ENCODE peak calls at places on chromosomes 16 and 17, in eight cellular contexts. Y is aorta; H is activated naive CD4-positive, alpha-beta T cell treated with anti-CD3 and anti-CD28 coated beads, Interleukin-2, amount 50 U/mL, for 72 hours; Q is heart left ventricle; G is stimulated activated naive CD8-positive, alpha-beta T cell treated with anti-CD3 and anti-CD28 coated beads, Interleukin-15, Interleukin-2, amounts not matched to agents 100 U/mL and 50 U/mL, for 24 hours; V is effector memory CD8-positive, alpha-beta T cell; F is left cardiac atrium; K is foreskin keratinocyte. P is an unnamed sample.

GRCh38 chr17:72249441-72249840 is 128.6 kb downstream of the SOX9 start:
- ATAC-seq in Y (no peak), H (no peak), Q (no peak), G (no peak), V (no peak), F (no peak), K (peak), P (no peak)

GRCh38 chr17:16259926-16260325 is 42.9 kb downstream of the PIGL start:
- ATAC-seq in Y (no peak), H (no peak), Q (no peak), G (no peak), V (no peak), F (no peak), K (no peak), P (no peak)

GRCh38 chr17:80836971-80837481 is 154.6 kb upstream of the CHMP6 start:
- ATAC-seq in Y (no peak), H (no peak), Q (no peak), G (no peak), V (no peak), F (no peak), K (no peak), P (no peak)

GRCh38 chr16:85370881-85371651 is 242.1 kb upstream of the GSE1 start:
- ATAC-seq in Y (peak), H (no peak), Q (peak), G (no peak), V (no peak), F (peak), K (peak), P (no peak)

GRCh38 chr17:65537845-65538678 is 23.4 kb downstream of the AXIN2 start:
- ATAC-seq in Y (no peak), H (peak), Q (no peak), G (no peak), V (no peak), F (no peak), K (no peak), P (peak)

GRCh38 chr17:42097691-42098661 is at the start of gene ZNF385C:
- ATAC-seq in Y (no peak), H (peak), Q (no peak), G (peak), V (peak), F (peak), K (peak), P (peak)

GRCh38 chr17:9424071-9424640 is 151.5 kb downstream of the STX8 start:
- ATAC-seq in Y (no peak), H (no peak), Q (no peak), G (no peak), V (no peak), F (no peak), K (no peak), P (no peak)

GRCh38 chr16:88992351-88993005 is 15.5 kb upstream of the CBFA2T3 start:
- ATAC-seq in Y (no peak), H (no peak), Q (no peak), G (no peak), V (no peak), F (no peak), K (no peak), P (no peak)

GRCh38 chr17:83174859-83175550 is 95.6 kb downstream of the METRNL start:
- ATAC-seq in Y (no peak), H (no peak), Q (no peak), G (no peak), V (no peak), F (no peak), K (no peak), P (no peak)

GRCh38 chr16:17382949-17383348 is 87.8 kb downstream of the XYLT1 start:
- ATAC-seq in Y (no peak), H (peak), Q (no peak), G (no peak), V (peak), F (peak), K (no peak), P (peak)

GRCh38 chr17:82702161-82702932 is 3.8 kb upstream of the RAB40B start:
- ATAC-seq in Y (no peak), H (no peak), Q (no peak), G (no peak), V (no peak), F (no peak), K (no peak), P (no peak)